ENCODE peak calls at places on chromosomes 1 and 21, in nine cellular contexts. Z is effector memory CD8-positive, alpha-beta T cell; T is aorta; O is HFF-Myc; H is GM04504; F is mucosa of gallbladder; D is EL; Q is HCT116; N is mammary epithelial cell. V is an unnamed sample.
A peak's percentile ranks its signal among the peaks of the same experiment; 100 is the strongest.

GRCh38 chr21:42799948-42800347 is 79.4 kb downstream of the WDR4 start:
- DNase-seq in Z (no peak), T (no peak), O (no peak), H (no peak), F (no peak), D (no peak), Q (no peak), N (no peak), V (no peak)

GRCh38 chr1:46411601-46412341 is 17.7 kb downstream of the FAAH start:
- DNase-seq in Z (no peak), T (no peak), O (no peak), H (no peak), F (no peak), D (no peak), Q (no peak), N (no peak), V (no peak)

GRCh38 chr21:42563261-42564045 is 49.8 kb downstream of the SLC37A1 start:
- DNase-seq in Z (no peak), T (peak; percentile 29), O (no peak), H (no peak), F (no peak), D (no peak), Q (no peak), N (peak; percentile 65), V (no peak)

GRCh38 chr21:39444406-39445145 is 1.0 kb downstream of the LCA5L start:
- DNase-seq in Z (no peak), T (no peak), O (no peak), H (peak; percentile 24), F (no peak), D (peak; percentile 59), Q (no peak), N (peak; percentile 40), V (no peak)

GRCh38 chr1:166378805-166379204 is 212.0 kb upstream of the FAM78B start:
- DNase-seq in Z (no peak), T (no peak), O (no peak), H (no peak), F (no peak), D (no peak), Q (no peak), N (no peak), V (no peak)

GRCh38 chr1:231334079-231334666 is 3.5 kb downstream of the EXOC8 start:
- DNase-seq in Z (no peak), T (no peak), O (no peak), H (no peak), F (no peak), D (no peak), Q (no peak), N (no peak), V (no peak)

GRCh38 chr1:54571803-54572202 is 23.8 kb downstream of the ACOT11 start:
- DNase-seq in Z (no peak), T (peak; percentile 53), O (no peak), H (no peak), F (no peak), D (no peak), Q (no peak), N (no peak), V (no peak)

GRCh38 chr1:162366149-162366548 is 10.5 kb downstream of the SPATA46 start:
- DNase-seq in Z (no peak), T (no peak), O (no peak), H (no peak), F (no peak), D (no peak), Q (no peak), N (no peak), V (no peak)

GRCh38 chr1:112721966-112722524 is 6.9 kb upstream of the PPM1J start:
- DNase-seq in Z (no peak), T (no peak), O (no peak), H (no peak), F (no peak), D (no peak), Q (no peak), N (no peak), V (no peak)

GRCh38 chr1:91791103-91791502 is 94.8 kb downstream of the TGFBR3 start:
- DNase-seq in Z (no peak), T (no peak), O (no peak), H (no peak), F (no peak), D (no peak), Q (no peak), N (no peak), V (no peak)

GRCh38 chr1:163535807-163536206 is 214.1 kb downstream of the NUF2 start:
- DNase-seq in Z (no peak), T (no peak), O (peak; percentile 54), H (peak; percentile 9), F (no peak), D (peak; percentile 4), Q (peak; percentile 10), N (peak; percentile 3), V (no peak)

GRCh38 chr21:31526040-31526439 is 133.5 kb upstream of the SOD1 start:
- DNase-seq in Z (no peak), T (no peak), O (no peak), H (no peak), F (no peak), D (peak; percentile 62), Q (no peak), N (peak; percentile 45), V (no peak)

GRCh38 chr1:209850342-209850979 is 22.7 kb downstream of the UTP25 start:
- DNase-seq in Z (no peak), T (no peak), O (no peak), H (no peak), F (no peak), D (peak; percentile 77), Q (peak; percentile 13), N (peak; percentile 81), V (no peak)

GRCh38 chr1:238913210-238913609 is 473.2 kb upstream of the CHRM3 start:
- DNase-seq in Z (no peak), T (no peak), O (no peak), H (no peak), F (no peak), D (no peak), Q (no peak), N (no peak), V (no peak)

GRCh38 chr1:164768619-164769018 is 209.6 kb downstream of the PBX1 start:
- DNase-seq in Z (no peak), T (no peak), O (no peak), H (no peak), F (no peak), D (no peak), Q (no peak), N (no peak), V (no peak)

GRCh38 chr1:222073307-222073995 is 331.6 kb upstream of the DUSP10 start:
- DNase-seq in Z (no peak), T (no peak), O (no peak), H (peak; percentile 77), F (no peak), D (peak; percentile 89), Q (no peak), N (no peak), V (no peak)

GRCh38 chr1:2300851-2301606 is 72.9 kb downstream of the SKI start:
- DNase-seq in Z (peak; percentile 96), T (peak; percentile 97), O (no peak), H (no peak), F (peak; percentile 81), D (peak; percentile 56), Q (no peak), N (no peak), V (peak; percentile 94)

GRCh38 chr1:1067284-1068076 is 6.6 kb downstream of the RNF223 start:
- DNase-seq in Z (no peak), T (no peak), O (no peak), H (no peak), F (no peak), D (no peak), Q (no peak), N (no peak), V (no peak)